ENCODE peak calls at places on chromosomes 11 and 22, in six cellular contexts. One of them, this sample, is unnamed.

GRCh38 chr11:9855579-9856260 is 191.8 kb downstream of the SWAP70 start:
- DNase-seq in fibroblast of mammary gland: peak; percentile 68
- DNase-seq in HFF-Myc: no peak
- DNase-seq in heart right ventricle: no peak
- DNase-seq in kidney epithelial cell: no peak
- DNase-seq in gastrocnemius medialis: no peak
- DNase-seq in this sample: peak; percentile 72

GRCh38 chr22:24379536-24379935 is 47.9 kb upstream of the ADORA2A start:
- DNase-seq in fibroblast of mammary gland: no peak
- DNase-seq in HFF-Myc: no peak
- DNase-seq in heart right ventricle: no peak
- DNase-seq in kidney epithelial cell: no peak
- DNase-seq in gastrocnemius medialis: no peak
- DNase-seq in this sample: no peak

GRCh38 chr11:6249822-6250555 is 9.6 kb upstream of the CCKBR start:
- DNase-seq in fibroblast of mammary gland: peak; percentile 85
- DNase-seq in HFF-Myc: peak; percentile 9
- DNase-seq in heart right ventricle: peak; percentile 73
- DNase-seq in kidney epithelial cell: peak; percentile 52
- DNase-seq in gastrocnemius medialis: peak; percentile 47
- DNase-seq in this sample: peak; percentile 74

GRCh38 chr11:9066432-9066925 is 24.9 kb downstream of the SCUBE2 start:
- DNase-seq in fibroblast of mammary gland: no peak
- DNase-seq in HFF-Myc: no peak
- DNase-seq in heart right ventricle: no peak
- DNase-seq in kidney epithelial cell: no peak
- DNase-seq in gastrocnemius medialis: no peak
- DNase-seq in this sample: no peak

GRCh38 chr11:20118209-20118608 is 42.1 kb downstream of the DBX1 start:
- DNase-seq in fibroblast of mammary gland: no peak
- DNase-seq in HFF-Myc: no peak
- DNase-seq in heart right ventricle: no peak
- DNase-seq in kidney epithelial cell: no peak
- DNase-seq in gastrocnemius medialis: no peak
- DNase-seq in this sample: no peak

GRCh38 chr11:65489061-65489705 is 9.7 kb upstream of the MALAT1 start:
- DNase-seq in fibroblast of mammary gland: peak; percentile 89
- DNase-seq in HFF-Myc: no peak
- DNase-seq in heart right ventricle: peak; percentile 72
- DNase-seq in kidney epithelial cell: no peak
- DNase-seq in gastrocnemius medialis: peak; percentile 70
- DNase-seq in this sample: no peak

GRCh38 chr11:108025387-108026080 is 16.8 kb downstream of the CUL5 start:
- DNase-seq in fibroblast of mammary gland: no peak
- DNase-seq in HFF-Myc: no peak
- DNase-seq in heart right ventricle: no peak
- DNase-seq in kidney epithelial cell: no peak
- DNase-seq in gastrocnemius medialis: no peak
- DNase-seq in this sample: no peak

GRCh38 chr22:17949926-17950473 is 74.4 kb downstream of the MICAL3 start:
- DNase-seq in fibroblast of mammary gland: no peak
- DNase-seq in HFF-Myc: no peak
- DNase-seq in heart right ventricle: no peak
- DNase-seq in kidney epithelial cell: no peak
- DNase-seq in gastrocnemius medialis: no peak
- DNase-seq in this sample: no peak

GRCh38 chr11:115656041-115656440 is 151.8 kb upstream of the CADM1 start:
- DNase-seq in fibroblast of mammary gland: no peak
- DNase-seq in HFF-Myc: no peak
- DNase-seq in heart right ventricle: no peak
- DNase-seq in kidney epithelial cell: no peak
- DNase-seq in gastrocnemius medialis: no peak
- DNase-seq in this sample: no peak

GRCh38 chr11:115980747-115981475 is 476.7 kb upstream of the CADM1 start:
- DNase-seq in fibroblast of mammary gland: no peak
- DNase-seq in HFF-Myc: no peak
- DNase-seq in heart right ventricle: no peak
- DNase-seq in kidney epithelial cell: no peak
- DNase-seq in gastrocnemius medialis: no peak
- DNase-seq in this sample: no peak

GRCh38 chr11:78905756-78906155 is 331.1 kb upstream of the NARS2 start:
- DNase-seq in fibroblast of mammary gland: no peak
- DNase-seq in HFF-Myc: no peak
- DNase-seq in heart right ventricle: peak; percentile 44
- DNase-seq in kidney epithelial cell: no peak
- DNase-seq in gastrocnemius medialis: peak; percentile 14
- DNase-seq in this sample: no peak

GRCh38 chr11:47057374-47057773 is 119.3 kb downstream of the ARFGAP2 start:
- DNase-seq in fibroblast of mammary gland: no peak
- DNase-seq in HFF-Myc: no peak
- DNase-seq in heart right ventricle: no peak
- DNase-seq in kidney epithelial cell: no peak
- DNase-seq in gastrocnemius medialis: no peak
- DNase-seq in this sample: no peak

GRCh38 chr11:87722756-87723599 is 452.3 kb downstream of the RAB38 start:
- DNase-seq in fibroblast of mammary gland: peak; percentile 23
- DNase-seq in HFF-Myc: no peak
- DNase-seq in heart right ventricle: no peak
- DNase-seq in kidney epithelial cell: no peak
- DNase-seq in gastrocnemius medialis: no peak
- DNase-seq in this sample: peak; percentile 5

GRCh38 chr11:124768914-124769313 is 6.8 kb upstream of the ESAM start:
- DNase-seq in fibroblast of mammary gland: no peak
- DNase-seq in HFF-Myc: no peak
- DNase-seq in heart right ventricle: no peak
- DNase-seq in kidney epithelial cell: no peak
- DNase-seq in gastrocnemius medialis: no peak
- DNase-seq in this sample: no peak

GRCh38 chr11:33376331-33377099 is 119.3 kb downstream of the HIPK3 start:
- DNase-seq in fibroblast of mammary gland: no peak
- DNase-seq in HFF-Myc: no peak
- DNase-seq in heart right ventricle: peak; percentile 19
- DNase-seq in kidney epithelial cell: no peak
- DNase-seq in gastrocnemius medialis: no peak
- DNase-seq in this sample: no peak

GRCh38 chr11:116829525-116830183 is at the start of gene APOC3:
- DNase-seq in fibroblast of mammary gland: peak; percentile 49
- DNase-seq in HFF-Myc: no peak
- DNase-seq in heart right ventricle: no peak
- DNase-seq in kidney epithelial cell: no peak
- DNase-seq in gastrocnemius medialis: no peak
- DNase-seq in this sample: no peak

GRCh38 chr11:26106713-26107112 is 225.2 kb upstream of the ANO3 start:
- DNase-seq in fibroblast of mammary gland: no peak
- DNase-seq in HFF-Myc: no peak
- DNase-seq in heart right ventricle: no peak
- DNase-seq in kidney epithelial cell: no peak
- DNase-seq in gastrocnemius medialis: no peak
- DNase-seq in this sample: no peak
- H3K4me3 ChIP-seq in fibroblast of mammary gland: no peak overlapping the region
- H3K4me3 ChIP-seq in HFF-Myc: no peak overlapping the region
- H3K4me3 ChIP-seq in heart right ventricle: no peak overlapping the region
- H3K4me3 ChIP-seq in kidney epithelial cell: no peak overlapping the region
- H3K4me3 ChIP-seq in gastrocnemius medialis: no peak overlapping the region
- H3K4me3 ChIP-seq in this sample: no peak overlapping the region

GRCh38 chr22:35152316-35152715 is 86.4 kb downstream of the ISX start:
- DNase-seq in fibroblast of mammary gland: no peak
- DNase-seq in HFF-Myc: no peak
- DNase-seq in heart right ventricle: no peak
- DNase-seq in kidney epithelial cell: no peak
- DNase-seq in gastrocnemius medialis: no peak
- DNase-seq in this sample: no peak

GRCh38 chr22:35160268-35160667 is 94.3 kb downstream of the ISX start:
- DNase-seq in fibroblast of mammary gland: no peak
- DNase-seq in HFF-Myc: no peak
- DNase-seq in heart right ventricle: no peak
- DNase-seq in kidney epithelial cell: no peak
- DNase-seq in gastrocnemius medialis: no peak
- DNase-seq in this sample: no peak

GRCh38 chr22:35156945-35157344 is 91.0 kb downstream of the ISX start:
- DNase-seq in fibroblast of mammary gland: no peak
- DNase-seq in HFF-Myc: no peak
- DNase-seq in heart right ventricle: no peak
- DNase-seq in kidney epithelial cell: no peak
- DNase-seq in gastrocnemius medialis: no peak
- DNase-seq in this sample: no peak

GRCh38 chr22:35154937-35155387 is 89.0 kb downstream of the ISX start:
- DNase-seq in fibroblast of mammary gland: peak; percentile 44
- DNase-seq in HFF-Myc: no peak
- DNase-seq in heart right ventricle: peak; percentile 31
- DNase-seq in kidney epithelial cell: peak; percentile 9
- DNase-seq in gastrocnemius medialis: no peak
- DNase-seq in this sample: peak; percentile 8

GRCh38 chr22:35155403-35156025 is 89.6 kb downstream of the ISX start:
- DNase-seq in fibroblast of mammary gland: peak; percentile 7
- DNase-seq in HFF-Myc: no peak
- DNase-seq in heart right ventricle: no peak
- DNase-seq in kidney epithelial cell: no peak
- DNase-seq in gastrocnemius medialis: no peak
- DNase-seq in this sample: no peak
- TF ChIP-seq CTCF in fibroblast of mammary gland: peak; percentile 14
- TF ChIP-seq CTCF in HFF-Myc: no peak
- TF ChIP-seq CTCF in heart right ventricle: no peak
- TF ChIP-seq CTCF in kidney epithelial cell: peak; percentile 1
- TF ChIP-seq CTCF in gastrocnemius medialis: no peak
- TF ChIP-seq CTCF in this sample: peak; percentile 11

GRCh38 chr11:22920939-22921565 is 60.8 kb upstream of the CCDC179 start:
- DNase-seq in fibroblast of mammary gland: peak; percentile 43
- DNase-seq in HFF-Myc: peak; percentile 32
- DNase-seq in heart right ventricle: no peak
- DNase-seq in kidney epithelial cell: peak; percentile 4
- DNase-seq in gastrocnemius medialis: no peak
- DNase-seq in this sample: peak; percentile 1

GRCh38 chr11:22927793-22928192 is 67.5 kb upstream of the CCDC179 start:
- DNase-seq in fibroblast of mammary gland: no peak
- DNase-seq in HFF-Myc: no peak
- DNase-seq in heart right ventricle: no peak
- DNase-seq in kidney epithelial cell: no peak
- DNase-seq in gastrocnemius medialis: no peak
- DNase-seq in this sample: no peak

GRCh38 chr11:22923561-22923960 is 63.3 kb upstream of the CCDC179 start:
- DNase-seq in fibroblast of mammary gland: no peak
- DNase-seq in HFF-Myc: no peak
- DNase-seq in heart right ventricle: no peak
- DNase-seq in kidney epithelial cell: no peak
- DNase-seq in gastrocnemius medialis: no peak
- DNase-seq in this sample: no peak

GRCh38 chr11:22926341-22926740 is 66.1 kb upstream of the CCDC179 start:
- DNase-seq in fibroblast of mammary gland: no peak
- DNase-seq in HFF-Myc: no peak
- DNase-seq in heart right ventricle: no peak
- DNase-seq in kidney epithelial cell: no peak
- DNase-seq in gastrocnemius medialis: no peak
- DNase-seq in this sample: no peak

GRCh38 chr11:22922672-22923071 is 62.4 kb upstream of the CCDC179 start:
- DNase-seq in fibroblast of mammary gland: no peak
- DNase-seq in HFF-Myc: no peak
- DNase-seq in heart right ventricle: no peak
- DNase-seq in kidney epithelial cell: no peak
- DNase-seq in gastrocnemius medialis: no peak
- DNase-seq in this sample: no peak
- H3K4me3 ChIP-seq in fibroblast of mammary gland: no peak overlapping the region
- H3K4me3 ChIP-seq in HFF-Myc: no peak overlapping the region
- H3K4me3 ChIP-seq in heart right ventricle: no peak overlapping the region
- H3K4me3 ChIP-seq in kidney epithelial cell: no peak overlapping the region
- H3K4me3 ChIP-seq in gastrocnemius medialis: no peak overlapping the region
- H3K4me3 ChIP-seq in this sample: no peak overlapping the region

GRCh38 chr11:85539740-85540139 is 87.4 kb downstream of the DLG2 start:
- DNase-seq in fibroblast of mammary gland: no peak
- DNase-seq in HFF-Myc: no peak
- DNase-seq in heart right ventricle: no peak
- DNase-seq in kidney epithelial cell: no peak
- DNase-seq in gastrocnemius medialis: no peak
- DNase-seq in this sample: no peak
- TF ChIP-seq CTCF in fibroblast of mammary gland: no peak
- TF ChIP-seq CTCF in HFF-Myc: no peak
- TF ChIP-seq CTCF in heart right ventricle: no peak
- TF ChIP-seq CTCF in kidney epithelial cell: no peak
- TF ChIP-seq CTCF in gastrocnemius medialis: no peak
- TF ChIP-seq CTCF in this sample: no peak

GRCh38 chr11:70381872-70382842 is 16.2 kb upstream of the CTTN start:
- DNase-seq in fibroblast of mammary gland: peak; percentile 75
- DNase-seq in HFF-Myc: no peak
- DNase-seq in heart right ventricle: no peak
- DNase-seq in kidney epithelial cell: no peak
- DNase-seq in gastrocnemius medialis: no peak
- DNase-seq in this sample: peak; percentile 54
- H3K4me3 ChIP-seq in fibroblast of mammary gland: no peak overlapping the region
- H3K4me3 ChIP-seq in HFF-Myc: no peak overlapping the region
- H3K4me3 ChIP-seq in heart right ventricle: no peak overlapping the region
- H3K4me3 ChIP-seq in kidney epithelial cell: no peak overlapping the region
- H3K4me3 ChIP-seq in gastrocnemius medialis: no peak overlapping the region
- H3K4me3 ChIP-seq in this sample: no peak overlapping the region

DNA sequence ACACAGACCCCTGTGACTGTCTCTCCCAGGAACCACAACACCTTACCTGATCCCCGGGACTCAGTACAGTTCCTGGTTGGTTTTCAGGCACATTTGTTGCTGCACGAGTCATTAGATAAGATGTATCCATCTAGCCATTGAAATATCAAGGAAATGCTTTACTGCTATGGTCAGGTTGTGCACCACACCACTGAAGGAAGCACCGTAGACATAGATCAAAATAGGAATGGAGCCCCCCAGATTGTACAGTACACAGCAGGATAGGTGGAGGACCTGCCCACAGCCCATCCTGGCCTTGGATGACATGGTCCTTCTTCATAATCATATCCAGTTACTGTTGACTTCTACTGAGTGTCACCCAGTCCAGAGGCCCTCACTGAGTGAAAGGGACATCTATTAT is 85.9 kb upstream of the LDLRAD3 start:
- DNase-seq in fibroblast of mammary gland: no peak
- DNase-seq in HFF-Myc: no peak
- DNase-seq in heart right ventricle: no peak
- DNase-seq in kidney epithelial cell: no peak
- DNase-seq in gastrocnemius medialis: no peak
- DNase-seq in this sample: no peak
- TF ChIP-seq CTCF in fibroblast of mammary gland: no peak
- TF ChIP-seq CTCF in HFF-Myc: no peak
- TF ChIP-seq CTCF in heart right ventricle: no peak
- TF ChIP-seq CTCF in kidney epithelial cell: no peak
- TF ChIP-seq CTCF in gastrocnemius medialis: no peak
- TF ChIP-seq CTCF in this sample: no peak